ENCODE peak calls at places on chromosomes 7 and 10, in seven cellular contexts. G is SHP77, D is GM12891, V is astrocyte of the spinal cord, M is testis, F is GOT3, O is choroid plexus epithelial cell. U is an unnamed sample.

GRCh38 chr10:68327889-68328786 is 3.7 kb upstream of the HNRNPH3 start:
- DNase-seq in D (no peak), G (no peak), F (no peak), M (no peak), O (peak; percentile 84), V (peak; percentile 75), U (peak; percentile 31)

GRCh38 chr10:131847241-131847783 is 53.5 kb upstream of the PPP2R2D start:
- DNase-seq in M (no peak), F (no peak), O (no peak), G (no peak), D (no peak), V (no peak), U (no peak)

GRCh38 chr7:151240942-151241754 is 7.3 kb downstream of the SMARCD3 start:
- DNase-seq in G (no peak), O (no peak), M (no peak), F (no peak), D (no peak), V (no peak), U (no peak)

GRCh38 chr10:57692255-57692980 is 575.3 kb downstream of the IPMK start:
- DNase-seq in M (no peak), F (no peak), V (peak; percentile 91), G (no peak), D (no peak), O (peak; percentile 98), U (no peak)

GRCh38 chr10:72764151-72764550 is 72.2 kb downstream of the MCU start:
- DNase-seq in O (peak; percentile 95), G (no peak), V (peak; percentile 87), F (no peak), D (no peak), M (no peak), U (no peak)

GRCh38 chr7:106372121-106372520 is 87.3 kb upstream of the NAMPT start:
- DNase-seq in G (no peak), O (no peak), V (no peak), M (no peak), F (no peak), D (no peak), U (no peak)

GRCh38 chr7:131244259-131244852 is 83.3 kb upstream of the MKLN1 start:
- DNase-seq in M (peak; percentile 84), F (peak; percentile 41), G (peak; percentile 42), V (peak; percentile 97), D (no peak), O (peak; percentile 97), U (peak; percentile 23)

GRCh38 chr7:149794665-149795064 is 21.3 kb upstream of the ZNF467 start:
- DNase-seq in O (no peak), D (no peak), V (no peak), M (no peak), G (no peak), F (no peak), U (no peak)

U was measured in 8988T.